ENCODE peak calls at places on chromosomes 13 and 19, in seven cellular contexts. W, F, V, Q, N, I and Y are unnamed samples.

GRCh38 chr13:94646904-94647303 is 45.2 kb downstream of the GPR180 start:
- DNase-seq in F (no peak), W (no peak), N (no peak), V (no peak), I (no peak), Q (peak; percentile 12), Y (no peak)

GRCh38 chr13:42996584-42996983 is 4.5 kb upstream of the EPSTI1 start:
- DNase-seq in F (peak; percentile 9), I (no peak), N (no peak), W (no peak), Q (no peak), V (no peak), Y (no peak)

GRCh38 chr13:34459856-34460255 is 482.2 kb upstream of the NBEA start:
- DNase-seq in V (no peak), F (no peak), W (no peak), Q (no peak), N (no peak), I (no peak), Y (no peak)

GRCh38 chr19:8831832-8832131 is 322 bp downstream of the ZNF558 start:
- DNase-seq in N (no peak), V (no peak), I (no peak), F (no peak), W (no peak), Q (no peak), Y (no peak)

GRCh38 chr19:21138130-21138529 is 3.7 kb upstream of the ZNF431 start:
- DNase-seq in V (no peak), Q (no peak), F (peak; percentile 70), N (no peak), I (no peak), W (no peak), Y (no peak)

GRCh38 chr19:2619076-2619475 is 83.4 kb downstream of the GNG7 start:
- DNase-seq in V (peak; percentile 23), W (no peak), F (no peak), I (no peak), N (no peak), Q (no peak), Y (no peak)

GRCh38 chr13:76148926-76149325 is 512.8 kb downstream of the LMO7 start:
- DNase-seq in W (no peak), V (no peak), F (no peak), Q (no peak), N (no peak), I (no peak), Y (no peak)

GRCh38 chr13:73767191-73767741 is 366.9 kb downstream of the KLF12 start:
- DNase-seq in F (peak; percentile 20), Q (no peak), N (no peak), I (no peak), V (no peak), W (no peak), Y (no peak)

GRCh38 chr19:14473915-14474578 is 1.1 kb downstream of the PTGER1 start:
- DNase-seq in N (no peak), F (no peak), Q (no peak), V (no peak), W (no peak), I (peak; percentile 32), Y (no peak)

GRCh38 chr13:28336193-28336657 is 158.7 kb downstream of the FLT1 start:
- DNase-seq in W (no peak), Q (no peak), N (no peak), V (no peak), I (no peak), F (no peak), Y (no peak)

GRCh38 chr19:6458695-6459355 is 767 bp downstream of the SLC25A23 start:
- DNase-seq in W (no peak), N (no peak), F (no peak), Q (no peak), V (peak; percentile 25), I (no peak), Y (no peak)

GRCh38 chr19:55693336-55693974 is 18.4 kb downstream of the EPN1 start:
- DNase-seq in V (no peak), W (no peak), F (no peak), I (no peak), Q (no peak), N (no peak), Y (no peak)

GRCh38 chr13:109208522-109208921 is 577.9 kb downstream of the IRS2 start:
- DNase-seq in Q (no peak), I (no peak), N (no peak), V (no peak), F (no peak), W (no peak), Y (no peak)

GRCh38 chr19:54096642-54097106 is 3.9 kb downstream of the OSCAR start:
- DNase-seq in Q (no peak), F (no peak), I (no peak), N (no peak), W (no peak), V (peak; percentile 56), Y (no peak)

GRCh38 chr19:2273356-2274184 is 8.4 kb downstream of the PEAK3 start:
- DNase-seq in W (peak; percentile 73), I (peak; percentile 95), N (peak; percentile 97), Q (peak; percentile 65), V (peak; percentile 92), F (peak; percentile 64), Y (peak; percentile 97)

GRCh38 chr13:45564108-45564507 is 51.4 kb downstream of the ERICH6B start:
- DNase-seq in Q (no peak), I (no peak), N (no peak), W (no peak), F (peak; percentile 22), V (no peak), Y (no peak)

GRCh38 chr19:6718741-6719539 is 1.5 kb downstream of the C3 start:
- DNase-seq in W (no peak), V (peak; percentile 93), F (peak; percentile 93), I (peak; percentile 75), N (no peak), Q (no peak), Y (no peak)

GRCh38 chr19:4399871-4400768 is at the start of gene SH3GL1:
- DNase-seq in F (peak; percentile 82), W (peak; percentile 83), V (peak; percentile 95), Q (peak; percentile 48), N (peak; percentile 72), I (peak; percentile 92), Y (peak; percentile 72)

GRCh38 chr19:14416743-14417214 is 2.4 kb downstream of the DDX39A start:
- DNase-seq in W (no peak), F (no peak), I (no peak), V (no peak), Q (no peak), N (no peak), Y (no peak)

GRCh38 chr19:17391371-17392151 is 2.4 kb downstream of the CCDC194 start:
- DNase-seq in W (no peak), N (no peak), I (peak; percentile 52), F (no peak), V (no peak), Q (no peak), Y (no peak)

DNA sequence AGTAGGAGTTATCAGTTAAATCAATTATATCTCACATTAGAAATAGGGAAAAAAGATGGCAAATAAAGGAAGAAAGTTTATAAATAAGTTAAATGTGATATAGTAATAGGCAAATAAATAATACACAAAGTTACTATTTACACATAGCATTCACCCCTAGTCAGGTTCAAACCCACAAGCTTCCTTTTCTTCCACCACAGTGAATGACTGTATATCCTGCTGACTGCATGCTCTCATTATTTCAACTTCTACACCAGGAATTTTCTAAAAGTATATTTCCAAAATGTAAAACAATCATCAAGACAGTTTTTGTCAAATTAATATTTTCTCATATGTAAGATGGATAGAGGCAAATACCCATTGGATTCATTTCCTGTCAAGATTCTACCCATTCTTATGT is 548.6 kb upstream of the SLITRK5 start:
- DNase-seq in I (no peak), V (no peak), W (no peak), N (no peak), Q (no peak), F (no peak), Y (no peak)
- TF ChIP-seq TAF1 in I (no peak), V (no peak), W (no peak), N (no peak), Q (no peak), F (no peak), Y (no peak)

GRCh38 chr19:49064029-49064629 is 489 bp downstream of the NTF4 start:
- DNase-seq in Q (no peak), F (no peak), W (no peak), V (no peak), I (peak; percentile 24), N (no peak), Y (no peak)
- TF ChIP-seq POLR2AphosphoS5 in Q (no peak), F (no peak), W (no peak), V (no peak), I (no peak), N (no peak), Y (no peak)

GRCh38 chr13:26965976-26966375 is 205.4 kb upstream of the GPR12 start:
- DNase-seq in N (no peak), F (no peak), V (no peak), W (no peak), Q (no peak), I (no peak), Y (no peak)
- TF ChIP-seq TAF1 in N (no peak), F (no peak), V (no peak), W (no peak), Q (no peak), I (no peak), Y (no peak)

DNA sequence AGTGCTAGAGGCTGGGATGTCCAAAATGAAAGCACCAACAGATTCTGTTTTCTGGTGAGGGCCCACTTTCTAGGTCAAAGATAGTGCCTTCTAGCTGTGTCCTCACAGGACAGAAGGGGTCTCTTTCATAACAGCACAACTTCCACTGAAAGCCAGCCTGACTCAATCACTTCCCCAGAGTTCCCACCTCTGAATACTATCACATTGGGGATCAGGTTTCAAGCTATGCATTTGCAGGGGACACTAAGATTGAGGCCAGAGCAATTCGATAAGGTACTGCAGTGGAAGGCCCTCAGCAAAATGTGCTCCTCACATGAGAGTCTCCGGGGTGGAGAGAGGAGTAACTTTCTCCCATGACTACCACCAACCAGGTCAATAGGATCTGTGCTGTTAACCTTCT is 1501.5 kb downstream of the EFNB2 start:
- DNase-seq in V (no peak), Q (no peak), I (no peak), W (no peak), N (no peak), F (no peak), Y (no peak)
- TF ChIP-seq POLR2AphosphoS5 in V (no peak), Q (no peak), I (no peak), W (no peak), N (no peak), F (no peak), Y (no peak)

DNA sequence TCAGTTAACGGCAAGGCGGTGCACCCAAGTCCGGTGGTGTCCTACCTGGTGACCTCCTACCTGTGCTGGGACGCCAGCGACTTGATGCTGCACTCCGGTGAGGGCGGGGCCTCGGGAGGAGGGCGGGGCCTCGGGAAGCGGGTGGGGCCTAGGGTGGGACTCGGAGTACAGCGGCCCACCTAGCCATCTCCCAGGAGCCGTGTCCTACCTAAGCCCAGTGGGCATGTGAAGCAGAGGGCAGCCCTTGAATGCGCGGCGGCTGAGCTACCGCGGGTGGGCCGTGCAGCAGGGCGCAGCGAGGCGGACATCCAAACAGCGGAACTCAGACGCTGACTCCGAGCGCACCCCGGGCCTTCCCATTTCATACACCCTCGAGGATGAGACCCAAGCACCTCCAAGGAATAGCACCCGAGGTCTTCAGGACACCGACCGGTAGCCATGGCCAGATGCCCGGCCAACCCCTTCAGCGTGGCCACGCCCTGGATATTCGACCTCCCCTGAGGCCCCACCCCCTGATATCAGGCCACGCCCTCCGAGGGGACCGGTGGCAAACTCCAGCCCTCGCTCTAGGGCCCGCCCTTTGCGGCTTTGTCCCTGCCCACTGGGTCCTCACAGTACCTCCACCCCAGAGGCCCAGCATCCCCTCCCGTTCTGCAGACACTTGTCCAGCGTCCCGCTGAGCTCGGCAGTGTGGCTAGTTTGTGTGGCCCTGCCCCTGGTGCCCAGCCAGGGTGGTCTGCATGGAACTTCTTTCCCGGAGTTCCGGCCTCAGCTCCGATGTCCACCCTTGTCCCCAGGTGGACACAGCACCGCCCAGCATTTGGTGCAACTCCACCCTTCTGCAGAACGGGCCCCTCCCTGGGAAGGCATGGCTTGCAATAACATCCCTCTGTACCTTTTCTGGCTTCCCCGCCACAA is 5.4 kb downstream of the KLK1 start:
- DNase-seq in I (peak; percentile 95), Q (peak; percentile 63), V (peak; percentile 94), N (peak; percentile 91), F (no peak), W (peak; percentile 65), Y (peak; percentile 91)
- TF ChIP-seq TAF1 in I (no peak), Q (peak; percentile 30), V (no peak), N (no peak), F (no peak), W (peak; percentile 57), Y (no peak)